ENCODE peak calls at places on chromosome 22, in four cellular contexts. X is mammary epithelial cell, N is astrocyte, Y is endothelial cell of umbilical vein. U is an unnamed sample.

GRCh38 chr22:38397189-38398097 is 57.6 kb downstream of the KCNJ4 start:
- DNase-seq in X (peak), N (no peak), Y (peak), U (peak)

GRCh38 chr22:22110548-22111266 is 128.1 kb upstream of the TOP3B start:
- DNase-seq in N (peak), Y (peak), X (peak), U (peak)

GRCh38 chr22:28716686-28717085 is 24.9 kb downstream of the CHEK2 start:
- DNase-seq in Y (no peak), X (no peak), N (peak), U (no peak)

GRCh38 chr22:38614331-38615122 is 41.7 kb downstream of the FAM227A start:
- DNase-seq in Y (no peak), X (no peak), N (peak), U (no peak)

GRCh38 chr22:44582016-44582415 is 84.0 kb upstream of the RTL6 start:
- DNase-seq in X (no peak), Y (no peak), N (no peak), U (no peak)

GRCh38 chr22:47401592-47401898 is 639.1 kb downstream of the TBC1D22A start:
- DNase-seq in Y (no peak), X (no peak), N (no peak), U (no peak)

GRCh38 chr22:48944756-48945620 is 882.7 kb downstream of the BRD1 start:
- DNase-seq in Y (no peak), X (no peak), N (no peak), U (no peak)

GRCh38 chr22:24424001-24424900 is 3.1 kb upstream of the ADORA2A start:
- DNase-seq in Y (no peak), N (no peak), X (no peak), U (no peak)

GRCh38 chr22:38284042-38284402 is 11.2 kb upstream of the TMEM184B start:
- DNase-seq in X (no peak), N (peak), Y (no peak), U (no peak)

GRCh38 chr22:34099278-34099677 is 179.0 kb upstream of the LARGE1 start:
- DNase-seq in N (no peak), Y (no peak), X (peak), U (no peak)

GRCh38 chr22:35630387-35630793 is 13.3 kb upstream of the MB start:
- DNase-seq in X (peak), N (peak), Y (no peak), U (peak)

GRCh38 chr22:27868738-27869282 is 50.2 kb downstream of the PITPNB start:
- DNase-seq in X (no peak), N (no peak), Y (no peak), U (no peak)

GRCh38 chr22:29820941-29821789 is 16.9 kb downstream of the ASCC2 start:
- DNase-seq in N (peak), Y (peak), X (peak), U (peak)

GRCh38 chr22:28111501-28111900 is 192.4 kb upstream of the PITPNB start:
- DNase-seq in N (peak), X (no peak), Y (no peak), U (no peak)

GRCh38 chr22:38163844-38164577 is 17.6 kb downstream of the PLA2G6 start:
- DNase-seq in N (no peak), Y (no peak), X (no peak), U (no peak)

GRCh38 chr22:31344369-31345330 is 1.5 kb downstream of the PATZ1 start:
- DNase-seq in X (no peak), Y (peak), N (peak), U (peak)

GRCh38 chr22:47396515-47396914 is 634.1 kb downstream of the TBC1D22A start:
- DNase-seq in Y (no peak), X (no peak), N (no peak), U (no peak)

GRCh38 chr22:29205598-29206371 is at the start of gene EMID1:
- DNase-seq in Y (peak), X (no peak), N (no peak), U (peak)

GRCh38 chr22:41480397-41480735 is 11.4 kb downstream of the ACO2 start:
- DNase-seq in Y (no peak), X (no peak), N (peak), U (no peak)

GRCh38 chr22:29469755-29470154 is 10.3 kb upstream of the NEFH start:
- DNase-seq in Y (no peak), X (no peak), N (no peak), U (no peak)

GRCh38 chr22:35627267-35628041 is 10.3 kb upstream of the MB start:
- DNase-seq in X (peak), Y (peak), N (peak), U (peak)

GRCh38 chr22:33000342-33001280 is 57.6 kb downstream of the SYN3 start:
- DNase-seq in Y (peak), N (no peak), X (peak), U (peak)

GRCh38 chr22:28943501-28943879 is 60.1 kb downstream of the ZNRF3 start:
- DNase-seq in Y (no peak), X (no peak), N (no peak), U (peak)

GRCh38 chr22:37321288-37321687 is 39.0 kb downstream of the CYTH4 start:
- DNase-seq in X (no peak), N (no peak), Y (no peak), U (no peak)

GRCh38 chr22:30596886-30597285 is 5.2 kb upstream of the PES1 start:
- DNase-seq in N (no peak), X (no peak), Y (no peak), U (no peak)

GRCh38 chr22:37502342-37503182 is 16.4 kb upstream of the MFNG start:
- DNase-seq in Y (no peak), N (no peak), X (peak), U (no peak)

GRCh38 chr22:35334010-35334409 is 34.3 kb downstream of the TOM1 start:
- DNase-seq in N (no peak), Y (no peak), X (no peak), U (no peak)

GRCh38 chr22:35587447-35587870 is 29.7 kb downstream of the MB start:
- DNase-seq in Y (no peak), X (no peak), N (no peak), U (peak)

GRCh38 chr22:47090591-47091240 is 328.3 kb downstream of the TBC1D22A start:
- DNase-seq in X (peak), N (peak), Y (peak), U (peak)

GRCh38 chr22:30004689-30005088 is 75.6 kb upstream of the HORMAD2 start:
- DNase-seq in X (no peak), Y (peak), N (no peak), U (peak)

GRCh38 chr22:46069518-46070214 is 80.7 kb upstream of the PPARA start:
- DNase-seq in X (peak), Y (peak), N (peak), U (peak)

GRCh38 chr22:46070215-46070721 is 80.1 kb upstream of the PPARA start:
- DNase-seq in X (peak), N (no peak), Y (peak), U (peak)

GRCh38 chr22:46071451-46072029 is 78.8 kb upstream of the PPARA start:
- DNase-seq in N (peak), X (peak), Y (peak), U (peak)

GRCh38 chr22:46072030-46072881 is 78.1 kb upstream of the PPARA start:
- DNase-seq in X (peak), Y (peak), N (no peak), U (peak)

GRCh38 chr22:46070722-46071450 is 79.4 kb upstream of the PPARA start:
- DNase-seq in Y (peak), N (no peak), X (peak), U (peak)
- TF ChIP-seq EZH2 in Y (no peak), N (no peak), X (no peak), U (no peak)

DNA sequence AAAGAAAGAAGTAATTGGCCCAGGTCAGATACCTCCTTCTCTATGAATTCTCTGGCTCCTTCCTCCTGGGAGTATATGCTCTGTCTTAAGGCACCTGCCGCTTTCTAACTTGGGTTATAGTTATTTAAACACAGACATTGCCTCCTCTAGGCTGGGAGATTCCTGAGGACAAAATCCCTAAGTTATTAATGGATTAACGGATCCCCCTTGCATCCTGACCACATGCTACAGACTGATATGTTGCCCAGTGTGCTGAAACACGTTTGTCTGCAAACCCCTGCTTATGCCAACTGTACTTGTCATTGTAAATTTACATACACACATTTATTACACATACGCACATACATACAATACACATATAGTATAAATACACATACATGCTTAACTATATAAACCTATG is 35.3 kb downstream of the PACSIN2 start:
- DNase-seq in Y (no peak), X (no peak), N (no peak), U (no peak)
- TF ChIP-seq CTCF in Y (no peak), X (no peak), N (no peak), U (no peak)

GRCh38 chr22:19607198-19608113 is 83.2 kb upstream of the CLDN5 start:
- DNase-seq in N (no peak), Y (peak), X (peak), U (no peak)
- TF ChIP-seq EZH2 in N (no peak), Y (no peak), X (no peak), U (no peak)

DNA sequence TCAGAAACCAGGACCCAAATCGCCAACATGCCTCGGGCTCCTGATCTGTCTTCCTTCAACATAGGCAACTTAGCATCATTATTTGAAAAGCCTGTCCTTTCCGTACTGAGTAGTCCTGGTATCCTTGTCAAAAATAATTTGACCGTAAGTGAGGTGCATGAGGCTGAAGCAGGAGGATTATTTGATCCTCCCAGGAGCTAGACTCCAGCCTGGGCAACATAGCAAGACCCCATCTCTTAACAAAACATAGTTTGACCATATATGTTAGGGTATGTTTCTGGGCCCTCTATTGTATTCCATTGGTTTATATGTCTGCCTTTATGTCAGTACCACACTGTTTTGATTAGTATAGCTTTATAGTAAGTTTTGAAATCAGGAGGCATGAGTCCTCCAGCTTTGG is 112.5 kb downstream of the MICAL3 start:
- DNase-seq in X (no peak), N (no peak), Y (no peak), U (no peak)
- TF ChIP-seq CTCF in X (no peak), N (no peak), Y (no peak), U (no peak)

GRCh38 chr22:25564979-25565677 is 653 bp downstream of the GRK3 start:
- DNase-seq in Y (peak), N (no peak), X (peak), U (no peak)
- TF ChIP-seq EZH2 in Y (peak), N (peak), X (no peak), U (no peak)

GRCh38 chr22:49950396-49950994 is 10.1 kb upstream of the PIM3 start:
- DNase-seq in Y (no peak), X (no peak), N (no peak), U (no peak)

GRCh38 chr22:49949914-49950292 is 10.7 kb upstream of the PIM3 start:
- DNase-seq in N (no peak), X (no peak), Y (no peak), U (no peak)

GRCh38 chr22:49951986-49952896 is 8.3 kb upstream of the PIM3 start:
- DNase-seq in Y (peak), X (peak), N (peak), U (no peak)

GRCh38 chr22:49951678-49951985 is 8.9 kb upstream of the PIM3 start:
- DNase-seq in N (no peak), X (no peak), Y (no peak), U (no peak)

DNA sequence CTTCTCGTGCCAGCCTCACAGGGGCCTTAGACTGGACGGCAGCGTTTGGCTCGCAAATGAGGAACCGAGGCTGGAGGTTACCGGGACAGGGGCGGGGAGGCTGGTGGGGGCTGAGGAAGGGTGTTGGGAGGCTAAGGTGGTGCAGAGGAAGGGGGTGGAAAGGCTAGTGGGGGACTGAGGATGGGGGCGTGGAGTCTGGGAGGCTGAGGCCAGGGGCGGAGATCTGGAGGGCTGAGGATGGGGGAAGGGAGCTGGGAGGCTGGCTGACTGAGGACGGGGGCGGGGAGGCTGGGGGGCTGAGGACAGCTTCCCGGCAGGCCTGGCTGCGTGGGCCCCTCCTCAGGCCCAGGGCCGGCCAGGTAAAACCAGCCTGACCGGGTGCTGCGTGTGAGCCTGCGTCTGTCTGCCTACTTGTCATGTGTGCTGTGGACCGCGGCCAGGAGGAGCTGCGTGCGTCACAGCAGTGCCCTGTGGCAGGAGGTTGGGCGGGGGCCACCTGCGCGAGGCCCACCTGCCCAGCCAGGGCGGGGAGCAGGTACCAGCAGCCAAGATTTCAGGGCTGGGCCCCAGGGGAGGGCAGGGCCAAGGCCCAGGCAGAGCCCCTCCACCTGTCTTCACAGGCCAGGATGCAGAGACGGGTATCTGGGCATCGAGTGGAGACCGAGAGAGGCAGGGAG is 9.4 kb upstream of the PIM3 start:
- DNase-seq in N (no peak), X (peak), Y (no peak), U (no peak)
- TF ChIP-seq CTCF in N (no peak), X (no peak), Y (no peak), U (no peak)

DNA sequence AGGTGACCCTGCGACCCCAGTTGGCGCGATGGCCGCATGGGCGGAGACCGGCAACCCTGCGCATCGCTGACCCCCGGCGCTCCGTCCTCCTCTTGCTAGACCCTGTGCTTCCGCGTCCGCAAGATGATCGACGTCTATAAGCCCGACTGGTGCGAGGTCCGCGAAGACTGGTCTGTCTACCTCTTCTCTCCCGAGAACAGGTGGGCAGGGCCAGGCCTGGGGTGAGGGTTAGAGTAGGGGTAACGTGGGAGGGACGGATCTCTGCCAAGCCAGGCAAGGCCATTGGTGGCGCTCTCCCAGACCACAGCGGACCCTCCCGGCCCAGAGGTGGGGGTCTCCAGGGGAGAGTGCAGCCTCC is 92.1 kb downstream of the CACNA1I start:
- DNase-seq in N (no peak), X (no peak), Y (no peak), U (no peak)
- TF ChIP-seq EZH2 in N (no peak), X (no peak), Y (no peak), U (no peak)

U was measured in A673.